ENCODE peak calls at places on chromosomes 11 and 22, in five cellular contexts. S is hypothalamus; X is effector memory CD4-positive, alpha-beta T cell; N is lung; Z is GM18507. T is an unnamed sample.

GRCh38 chr22:20953668-20954500 is 13.2 kb upstream of the AIFM3 start:
- DNase-seq in S (no peak), X (no peak), N (no peak), Z (no peak), T (no peak)

GRCh38 chr22:32589007-32589406 is 114.4 kb downstream of the FBXO7 start:
- DNase-seq in S (no peak), X (no peak), N (no peak), Z (no peak), T (no peak)

GRCh38 chr22:23696326-23696851 is 5.6 kb downstream of the RGL4 start:
- DNase-seq in S (no peak), X (peak), N (no peak), Z (peak), T (no peak)

GRCh38 chr22:47282366-47282765 is 519.9 kb downstream of the TBC1D22A start:
- DNase-seq in S (no peak), X (no peak), N (no peak), Z (no peak), T (no peak)

GRCh38 chr22:24059121-24059520 is 48.0 kb downstream of the CABIN1 start:
- DNase-seq in S (no peak), X (no peak), N (no peak), Z (no peak), T (no peak)

GRCh38 chr11:46348986-46349401 is 1.7 kb downstream of the DGKZ start:
- DNase-seq in S (no peak), X (no peak), N (no peak), Z (no peak), T (no peak)

GRCh38 chr11:63869686-63870085 is 30.8 kb downstream of the MARK2 start:
- DNase-seq in S (no peak), X (peak), N (no peak), Z (no peak), T (no peak)

GRCh38 chr11:12232819-12233601 is 122.6 kb downstream of the MICAL2 start:
- DNase-seq in S (no peak), X (no peak), N (no peak), Z (no peak), T (no peak)

GRCh38 chr22:35347462-35347861 is 33.4 kb upstream of the HMOX1 start:
- DNase-seq in S (no peak), X (no peak), N (no peak), Z (no peak), T (no peak)

GRCh38 chr11:77470504-77470903 is 3.4 kb downstream of the PAK1 start:
- DNase-seq in S (no peak), X (no peak), N (no peak), Z (no peak), T (no peak)

GRCh38 chr11:31442086-31442485 is 67.3 kb downstream of the IMMP1L start:
- DNase-seq in S (no peak), X (no peak), N (no peak), Z (no peak), T (peak)

GRCh38 chr11:44506375-44507016 is 59.0 kb upstream of the CD82 start:
- DNase-seq in S (no peak), X (no peak), N (no peak), Z (no peak), T (no peak)

GRCh38 chr22:17734197-17734596 is 40.1 kb downstream of the BID start:
- DNase-seq in S (no peak), X (no peak), N (no peak), Z (no peak), T (no peak)

GRCh38 chr11:76459299-76459698 is 14.5 kb downstream of the EMSY start:
- DNase-seq in S (no peak), X (no peak), N (no peak), Z (no peak), T (no peak)

GRCh38 chr22:49721211-49721763 is 106.4 kb downstream of the BRD1 start:
- DNase-seq in S (no peak), X (no peak), N (no peak), Z (no peak), T (no peak)

GRCh38 chr11:87422566-87422965 is 384.8 kb downstream of the TMEM135 start:
- DNase-seq in S (no peak), X (no peak), N (no peak), Z (no peak), T (no peak)